ENCODE peak calls at places on chromosomes 4 and X, in nine cellular contexts. One of them, this sample, is unnamed.

GRCh38 chr4:76219299-76220055 is 5.9 kb upstream of the SCARB2 start:
- DNase-seq in IMR-90: peak; percentile 62
- DNase-seq in cardiac muscle cell: no peak
- DNase-seq in astrocyte of the spinal cord: no peak
- DNase-seq in fibroblast of lung: peak; percentile 90
- DNase-seq in right lobe of liver: no peak
- DNase-seq in aorta: no peak
- DNase-seq in skeletal muscle cell: peak; percentile 56
- DNase-seq in heart right ventricle: no peak
- DNase-seq in this sample: no peak

GRCh38 chr4:113781439-113782040 is 20.0 kb upstream of the CAMK2D start:
- DNase-seq in fibroblast of lung: peak; percentile 72
- DNase-seq in IMR-90: peak; percentile 55
- DNase-seq in heart right ventricle: no peak
- DNase-seq in skeletal muscle cell: no peak
- DNase-seq in aorta: no peak
- DNase-seq in right lobe of liver: no peak
- DNase-seq in cardiac muscle cell: peak; percentile 38
- DNase-seq in astrocyte of the spinal cord: peak; percentile 63
- DNase-seq in this sample: no peak

GRCh38 chr4:10622728-10623127 is 61.8 kb downstream of the CLNK start:
- DNase-seq in fibroblast of lung: peak; percentile 29
- DNase-seq in heart right ventricle: no peak
- DNase-seq in IMR-90: no peak
- DNase-seq in skeletal muscle cell: no peak
- DNase-seq in right lobe of liver: no peak
- DNase-seq in cardiac muscle cell: no peak
- DNase-seq in astrocyte of the spinal cord: no peak
- DNase-seq in aorta: no peak
- DNase-seq in this sample: no peak

GRCh38 chr4:16591867-16592266 is 306.6 kb downstream of the LDB2 start:
- DNase-seq in aorta: no peak
- DNase-seq in cardiac muscle cell: no peak
- DNase-seq in right lobe of liver: no peak
- DNase-seq in IMR-90: no peak
- DNase-seq in heart right ventricle: peak; percentile 57
- DNase-seq in fibroblast of lung: peak; percentile 71
- DNase-seq in skeletal muscle cell: no peak
- DNase-seq in astrocyte of the spinal cord: no peak
- DNase-seq in this sample: no peak

GRCh38 chrX:38311743-38312142 is 15.6 kb downstream of the RPGR start:
- DNase-seq in fibroblast of lung: no peak
- DNase-seq in right lobe of liver: no peak
- DNase-seq in aorta: no peak
- DNase-seq in skeletal muscle cell: no peak
- DNase-seq in astrocyte of the spinal cord: no peak
- DNase-seq in heart right ventricle: no peak
- DNase-seq in IMR-90: no peak
- DNase-seq in cardiac muscle cell: no peak
- DNase-seq in this sample: no peak

GRCh38 chrX:21705215-21705614 is 47.1 kb upstream of the KLHL34 start:
- DNase-seq in heart right ventricle: no peak
- DNase-seq in IMR-90: no peak
- DNase-seq in skeletal muscle cell: no peak
- DNase-seq in right lobe of liver: no peak
- DNase-seq in fibroblast of lung: no peak
- DNase-seq in cardiac muscle cell: no peak
- DNase-seq in aorta: no peak
- DNase-seq in astrocyte of the spinal cord: no peak
- DNase-seq in this sample: no peak

GRCh38 chr4:92520563-92520962 is 216.8 kb downstream of the GRID2 start:
- DNase-seq in right lobe of liver: no peak
- DNase-seq in cardiac muscle cell: no peak
- DNase-seq in astrocyte of the spinal cord: no peak
- DNase-seq in skeletal muscle cell: no peak
- DNase-seq in aorta: no peak
- DNase-seq in fibroblast of lung: no peak
- DNase-seq in IMR-90: no peak
- DNase-seq in heart right ventricle: no peak
- DNase-seq in this sample: no peak

GRCh38 chrX:43559643-43560042 is 96.5 kb upstream of the MAOA start:
- DNase-seq in IMR-90: peak; percentile 2
- DNase-seq in right lobe of liver: no peak
- DNase-seq in astrocyte of the spinal cord: peak; percentile 46
- DNase-seq in aorta: peak; percentile 44
- DNase-seq in cardiac muscle cell: peak; percentile 71
- DNase-seq in skeletal muscle cell: no peak
- DNase-seq in heart right ventricle: peak; percentile 31
- DNase-seq in fibroblast of lung: peak; percentile 59
- DNase-seq in this sample: no peak

GRCh38 chr4:684611-685010 is 4.3 kb downstream of the SLC49A3 start:
- DNase-seq in astrocyte of the spinal cord: no peak
- DNase-seq in aorta: peak; percentile 53
- DNase-seq in skeletal muscle cell: no peak
- DNase-seq in fibroblast of lung: no peak
- DNase-seq in IMR-90: no peak
- DNase-seq in cardiac muscle cell: no peak
- DNase-seq in heart right ventricle: no peak
- DNase-seq in right lobe of liver: no peak
- DNase-seq in this sample: no peak

GRCh38 chr4:128573781-128574508 is 235.6 kb upstream of the JADE1 start:
- DNase-seq in IMR-90: peak; percentile 91
- DNase-seq in heart right ventricle: no peak
- DNase-seq in astrocyte of the spinal cord: peak; percentile 87
- DNase-seq in cardiac muscle cell: peak; percentile 74
- DNase-seq in fibroblast of lung: no peak
- DNase-seq in skeletal muscle cell: peak; percentile 78
- DNase-seq in aorta: no peak
- DNase-seq in right lobe of liver: no peak
- DNase-seq in this sample: no peak

GRCh38 chr4:133379681-133380438 is 230.8 kb downstream of the PCDH10 start:
- DNase-seq in IMR-90: no peak
- DNase-seq in cardiac muscle cell: no peak
- DNase-seq in heart right ventricle: no peak
- DNase-seq in astrocyte of the spinal cord: no peak
- DNase-seq in fibroblast of lung: no peak
- DNase-seq in aorta: no peak
- DNase-seq in right lobe of liver: no peak
- DNase-seq in skeletal muscle cell: no peak
- DNase-seq in this sample: no peak

GRCh38 chr4:73661646-73662119 is 41.4 kb upstream of the RASSF6 start:
- DNase-seq in astrocyte of the spinal cord: peak; percentile 99
- DNase-seq in heart right ventricle: no peak
- DNase-seq in IMR-90: peak; percentile 99
- DNase-seq in aorta: no peak
- DNase-seq in fibroblast of lung: peak; percentile 78
- DNase-seq in cardiac muscle cell: no peak
- DNase-seq in skeletal muscle cell: peak; percentile 96
- DNase-seq in right lobe of liver: no peak
- DNase-seq in this sample: no peak

GRCh38 chr4:123807187-123807586 is 410.6 kb downstream of the SPRY1 start:
- DNase-seq in astrocyte of the spinal cord: no peak
- DNase-seq in fibroblast of lung: no peak
- DNase-seq in IMR-90: no peak
- DNase-seq in aorta: no peak
- DNase-seq in heart right ventricle: no peak
- DNase-seq in skeletal muscle cell: no peak
- DNase-seq in right lobe of liver: no peak
- DNase-seq in cardiac muscle cell: no peak
- DNase-seq in this sample: no peak

GRCh38 chrX:13092455-13092941 is 48.1 kb upstream of the FAM9C start:
- DNase-seq in cardiac muscle cell: no peak
- DNase-seq in IMR-90: no peak
- DNase-seq in heart right ventricle: no peak
- DNase-seq in right lobe of liver: no peak
- DNase-seq in fibroblast of lung: no peak
- DNase-seq in astrocyte of the spinal cord: no peak
- DNase-seq in skeletal muscle cell: no peak
- DNase-seq in aorta: peak; percentile 69
- DNase-seq in this sample: peak; percentile 16

GRCh38 chr4:150038335-150039076 is 39.7 kb upstream of the DCLK2 start:
- DNase-seq in cardiac muscle cell: no peak
- DNase-seq in right lobe of liver: no peak
- DNase-seq in fibroblast of lung: no peak
- DNase-seq in aorta: no peak
- DNase-seq in skeletal muscle cell: no peak
- DNase-seq in astrocyte of the spinal cord: no peak
- DNase-seq in IMR-90: no peak
- DNase-seq in heart right ventricle: no peak
- DNase-seq in this sample: no peak

DNA sequence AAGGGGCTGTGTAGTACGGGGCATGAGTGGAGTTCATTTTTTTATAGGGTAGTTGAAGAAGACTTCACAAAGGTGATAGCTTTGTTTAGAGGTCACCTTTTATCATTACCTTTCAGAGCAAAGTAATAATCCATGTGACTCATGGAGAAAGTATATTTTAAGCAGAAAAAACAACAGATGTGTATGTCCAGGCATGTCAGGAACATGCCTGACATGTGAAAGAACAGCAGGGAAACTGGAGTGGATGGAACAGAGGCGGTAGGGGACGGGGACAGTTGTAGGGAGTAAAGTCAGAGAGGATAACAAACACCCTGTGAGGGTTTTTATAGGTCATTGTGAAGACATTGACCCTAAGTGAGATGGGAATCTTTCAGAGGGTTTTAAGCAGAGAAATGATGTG is 107.6 kb downstream of the USP9X start:
- DNase-seq in IMR-90: no peak
- DNase-seq in aorta: no peak
- DNase-seq in heart right ventricle: no peak
- DNase-seq in right lobe of liver: no peak
- DNase-seq in cardiac muscle cell: no peak
- DNase-seq in astrocyte of the spinal cord: no peak
- DNase-seq in skeletal muscle cell: no peak
- DNase-seq in fibroblast of lung: no peak
- DNase-seq in this sample: no peak
- H3K4me3 ChIP-seq in IMR-90: no peak overlapping the region
- H3K4me3 ChIP-seq in aorta: no peak overlapping the region
- H3K4me3 ChIP-seq in heart right ventricle: no peak overlapping the region
- H3K4me3 ChIP-seq in right lobe of liver: no peak overlapping the region
- H3K4me3 ChIP-seq in cardiac muscle cell: no peak overlapping the region
- H3K4me3 ChIP-seq in astrocyte of the spinal cord: no peak overlapping the region
- H3K4me3 ChIP-seq in skeletal muscle cell: no peak overlapping the region
- H3K4me3 ChIP-seq in fibroblast of lung: no peak overlapping the region
- H3K4me3 ChIP-seq in this sample: no peak overlapping the region

GRCh38 chr4:52299120-52299519 is 248.0 kb downstream of the SPATA18 start:
- DNase-seq in aorta: no peak
- DNase-seq in cardiac muscle cell: no peak
- DNase-seq in fibroblast of lung: peak; percentile 11
- DNase-seq in astrocyte of the spinal cord: no peak
- DNase-seq in heart right ventricle: no peak
- DNase-seq in skeletal muscle cell: no peak
- DNase-seq in IMR-90: no peak
- DNase-seq in right lobe of liver: no peak
- DNase-seq in this sample: peak; percentile 41
- H3K4me3 ChIP-seq in aorta: no peak overlapping the region
- H3K4me3 ChIP-seq in cardiac muscle cell: no peak overlapping the region
- H3K4me3 ChIP-seq in fibroblast of lung: no peak overlapping the region
- H3K4me3 ChIP-seq in astrocyte of the spinal cord: no peak overlapping the region
- H3K4me3 ChIP-seq in heart right ventricle: no peak overlapping the region
- H3K4me3 ChIP-seq in skeletal muscle cell: no peak overlapping the region
- H3K4me3 ChIP-seq in IMR-90: no peak overlapping the region
- H3K4me3 ChIP-seq in right lobe of liver: no peak overlapping the region
- H3K4me3 ChIP-seq in this sample: no peak overlapping the region

GRCh38 chrX:23668335-23668734 is 1.0 kb downstream of the PRDX4 start:
- DNase-seq in aorta: no peak
- DNase-seq in astrocyte of the spinal cord: no peak
- DNase-seq in cardiac muscle cell: no peak
- DNase-seq in right lobe of liver: no peak
- DNase-seq in heart right ventricle: no peak
- DNase-seq in skeletal muscle cell: no peak
- DNase-seq in fibroblast of lung: peak; percentile 4
- DNase-seq in IMR-90: no peak
- DNase-seq in this sample: no peak

GRCh38 chrX:23662853-23663252 is 4.4 kb upstream of the PRDX4 start:
- DNase-seq in IMR-90: peak; percentile 86
- DNase-seq in astrocyte of the spinal cord: no peak
- DNase-seq in skeletal muscle cell: peak; percentile 25
- DNase-seq in aorta: no peak
- DNase-seq in cardiac muscle cell: no peak
- DNase-seq in heart right ventricle: no peak
- DNase-seq in right lobe of liver: no peak
- DNase-seq in fibroblast of lung: peak; percentile 14
- DNase-seq in this sample: no peak

GRCh38 chrX:23662187-23662586 is 5.1 kb upstream of the PRDX4 start:
- DNase-seq in heart right ventricle: no peak
- DNase-seq in IMR-90: no peak
- DNase-seq in skeletal muscle cell: no peak
- DNase-seq in aorta: no peak
- DNase-seq in cardiac muscle cell: no peak
- DNase-seq in fibroblast of lung: no peak
- DNase-seq in astrocyte of the spinal cord: no peak
- DNase-seq in right lobe of liver: no peak
- DNase-seq in this sample: no peak

GRCh38 chrX:23667239-23668177 is at the start of gene PRDX4:
- DNase-seq in fibroblast of lung: peak; percentile 88
- DNase-seq in IMR-90: peak; percentile 84
- DNase-seq in right lobe of liver: peak; percentile 93
- DNase-seq in skeletal muscle cell: peak; percentile 67
- DNase-seq in aorta: peak; percentile 94
- DNase-seq in astrocyte of the spinal cord: peak; percentile 89
- DNase-seq in cardiac muscle cell: peak; percentile 95
- DNase-seq in heart right ventricle: peak; percentile 89
- DNase-seq in this sample: peak; percentile 95

DNA sequence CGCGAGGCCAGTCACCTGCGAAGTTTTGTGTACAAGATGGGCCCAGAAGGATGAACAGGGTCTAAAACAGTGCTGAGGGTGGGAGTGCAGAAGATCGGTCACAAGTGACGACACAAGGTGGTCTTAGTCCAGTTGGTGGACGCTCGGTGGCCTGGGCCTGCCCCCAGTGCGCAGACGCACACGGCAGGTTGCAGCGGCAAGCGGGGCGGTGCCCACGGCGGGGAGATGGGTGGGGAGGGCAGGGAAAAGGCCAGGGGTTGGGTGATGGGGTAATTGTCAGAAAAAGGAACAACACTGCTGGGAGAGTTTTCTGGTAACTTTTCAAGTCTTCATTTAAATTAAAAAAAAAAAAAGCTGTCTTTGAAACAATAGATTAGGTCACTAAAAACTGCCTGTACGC is 1.0 kb upstream of the PRDX4 start:
- DNase-seq in skeletal muscle cell: no peak
- DNase-seq in astrocyte of the spinal cord: no peak
- DNase-seq in cardiac muscle cell: no peak
- DNase-seq in right lobe of liver: no peak
- DNase-seq in IMR-90: no peak
- DNase-seq in aorta: no peak
- DNase-seq in fibroblast of lung: no peak
- DNase-seq in heart right ventricle: no peak
- DNase-seq in this sample: no peak
- H3K4me3 ChIP-seq in skeletal muscle cell: no peak overlapping the region
- H3K4me3 ChIP-seq in astrocyte of the spinal cord: no peak overlapping the region
- H3K4me3 ChIP-seq in cardiac muscle cell: no peak overlapping the region
- H3K4me3 ChIP-seq in right lobe of liver: no peak overlapping the region
- H3K4me3 ChIP-seq in IMR-90: no peak overlapping the region
- H3K4me3 ChIP-seq in aorta: no peak overlapping the region
- H3K4me3 ChIP-seq in fibroblast of lung: no peak overlapping the region
- H3K4me3 ChIP-seq in heart right ventricle: no peak overlapping the region
- H3K4me3 ChIP-seq in this sample: no peak overlapping the region

DNA sequence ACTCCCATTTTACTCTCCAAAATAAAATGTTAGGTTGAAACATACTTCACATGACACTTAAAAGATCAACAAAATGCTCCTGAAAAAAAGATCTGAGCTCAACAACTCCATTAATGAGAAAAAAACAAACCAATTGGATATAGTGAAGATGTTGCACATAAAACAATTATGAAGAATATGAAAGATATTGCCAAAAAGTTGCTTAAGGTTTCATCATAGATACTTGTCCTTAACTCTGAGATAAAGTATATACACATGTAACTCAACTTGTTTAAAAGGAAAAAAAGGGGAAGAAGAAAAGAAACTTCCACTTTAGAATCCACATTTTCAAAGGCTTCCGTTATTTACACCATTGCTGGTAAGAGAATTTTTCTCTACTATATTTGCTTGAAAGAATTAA is 2.7 kb downstream of the AFAP1 start:
- DNase-seq in astrocyte of the spinal cord: no peak
- DNase-seq in fibroblast of lung: peak; percentile 65
- DNase-seq in heart right ventricle: no peak
- DNase-seq in right lobe of liver: no peak
- DNase-seq in IMR-90: no peak
- DNase-seq in cardiac muscle cell: no peak
- DNase-seq in skeletal muscle cell: no peak
- DNase-seq in aorta: no peak
- DNase-seq in this sample: no peak
- H3K4me3 ChIP-seq in astrocyte of the spinal cord: peak overlapping the region; percentile 89
- H3K4me3 ChIP-seq in fibroblast of lung: no peak overlapping the region
- H3K4me3 ChIP-seq in heart right ventricle: no peak overlapping the region
- H3K4me3 ChIP-seq in right lobe of liver: no peak overlapping the region
- H3K4me3 ChIP-seq in IMR-90: peak overlapping the region; percentile 69
- H3K4me3 ChIP-seq in cardiac muscle cell: no peak overlapping the region
- H3K4me3 ChIP-seq in skeletal muscle cell: peak overlapping the region; percentile 81
- H3K4me3 ChIP-seq in aorta: no peak overlapping the region
- H3K4me3 ChIP-seq in this sample: no peak overlapping the region

This sample was measured in psoas muscle.